ENCODE peak calls at places on chromosomes 12 and 14, in seven cellular contexts. K, Z, U, Y, C, B and A are unnamed samples.

GRCh38 chr12:52630609-52631200 is 12.3 kb upstream of the KRT73 start:
- DNase-seq in K (no peak), Z (no peak), U (no peak), Y (no peak), C (no peak), B (no peak), A (peak; percentile 5)

GRCh38 chr14:105487986-105488777 is 1.5 kb downstream of the CRIP1 start:
- DNase-seq in K (no peak), Z (no peak), U (peak; percentile 62), Y (peak; percentile 26), C (no peak), B (no peak), A (no peak)

GRCh38 chr12:121455766-121456420 is 56.0 kb downstream of the RNF34 start:
- DNase-seq in K (no peak), Z (no peak), U (no peak), Y (no peak), C (no peak), B (no peak), A (no peak)

GRCh38 chr12:91967590-91967989 is 178.1 kb downstream of the BTG1 start:
- DNase-seq in K (no peak), Z (no peak), U (no peak), Y (no peak), C (no peak), B (no peak), A (no peak)

GRCh38 chr12:5260086-5260485 is 171.8 kb upstream of the NTF3 start:
- DNase-seq in K (no peak), Z (no peak), U (no peak), Y (no peak), C (no peak), B (no peak), A (no peak)

GRCh38 chr12:68119724-68120211 is 39.8 kb downstream of the IFNG start:
- DNase-seq in K (no peak), Z (no peak), U (no peak), Y (no peak), C (no peak), B (no peak), A (no peak)

GRCh38 chr12:102371177-102371576 is 109.2 kb downstream of the IGF1 start:
- DNase-seq in K (no peak), Z (no peak), U (no peak), Y (no peak), C (no peak), B (no peak), A (no peak)

GRCh38 chr14:69325646-69326265 is 65.8 kb downstream of the GALNT16 start:
- DNase-seq in K (no peak), Z (no peak), U (no peak), Y (no peak), C (peak; percentile 9), B (no peak), A (no peak)

GRCh38 chr14:73887116-73887490 is 444 bp downstream of the ZNF410 start:
- DNase-seq in K (no peak), Z (no peak), U (no peak), Y (no peak), C (no peak), B (peak; percentile 51), A (no peak)

GRCh38 chr12:64066052-64066451 is 156.0 kb downstream of the KICS2 start:
- DNase-seq in K (no peak), Z (no peak), U (no peak), Y (no peak), C (no peak), B (peak; percentile 27), A (no peak)

GRCh38 chr12:22121224-22121623 is 75.2 kb downstream of the CMAS start:
- DNase-seq in K (no peak), Z (no peak), U (no peak), Y (no peak), C (no peak), B (no peak), A (no peak)

DNA sequence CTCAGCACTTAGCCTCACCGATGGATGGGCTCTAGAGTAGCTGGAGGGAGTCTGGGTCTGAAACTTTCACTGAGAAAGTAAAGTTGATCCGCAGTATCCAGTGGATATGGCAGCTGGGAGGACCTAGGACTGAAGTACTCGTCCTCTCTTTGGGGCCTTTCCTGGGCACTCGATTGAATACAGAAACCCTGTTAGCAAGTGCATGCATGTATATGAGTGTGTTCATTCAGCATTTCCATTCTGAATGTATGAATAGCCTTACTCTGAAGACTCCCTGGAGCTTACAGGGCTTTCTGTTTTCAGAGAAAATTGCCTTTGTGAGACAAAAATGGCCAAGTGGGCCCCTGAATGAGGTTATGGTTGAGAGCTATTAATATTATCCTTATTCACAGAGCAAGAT is 62.8 kb downstream of the DAD1 start:
- DNase-seq in K (no peak), Z (no peak), U (no peak), Y (no peak), C (no peak), B (no peak), A (no peak)
- H3K27ac ChIP-seq in K (no peak overlapping the region), Z (no peak overlapping the region), U (no peak overlapping the region), Y (no peak overlapping the region), C (no peak overlapping the region), B (no peak overlapping the region), A (no peak overlapping the region)

GRCh38 chr12:111458773-111459172 is 53.0 kb downstream of the SH2B3 start:
- DNase-seq in K (no peak), Z (no peak), U (no peak), Y (no peak), C (no peak), B (no peak), A (no peak)

GRCh38 chr12:111457577-111457976 is 51.9 kb downstream of the SH2B3 start:
- DNase-seq in K (peak; percentile 56), Z (no peak), U (no peak), Y (no peak), C (no peak), B (no peak), A (no peak)

GRCh38 chr12:111454716-111455447 is 49.2 kb downstream of the SH2B3 start:
- DNase-seq in K (no peak), Z (no peak), U (peak; percentile 50), Y (no peak), C (no peak), B (no peak), A (no peak)

GRCh38 chr12:111455448-111456320 is 50.0 kb downstream of the SH2B3 start:
- DNase-seq in K (no peak), Z (no peak), U (peak; percentile 52), Y (no peak), C (no peak), B (peak; percentile 32), A (peak; percentile 25)

GRCh38 chr12:111457071-111457470 is 51.3 kb downstream of the SH2B3 start:
- DNase-seq in K (peak; percentile 43), Z (no peak), U (no peak), Y (no peak), C (no peak), B (no peak), A (peak; percentile 13)
- H3K4me1 ChIP-seq in K (peaks cover 19% of the 10 kb centered on the region), Z (no peaks in the 10 kb centered on the region), U (peaks cover 6% of the 10 kb centered on the region), Y (peaks cover 37% of the 10 kb centered on the region), C (peaks cover 18% of the 10 kb centered on the region), B (peaks cover 8% of the 10 kb centered on the region), A (no peaks in the 10 kb centered on the region)

GRCh38 chr12:132965796-132966195 is 9.7 kb upstream of the ZNF605 start:
- DNase-seq in K (no peak), Z (no peak), U (no peak), Y (no peak), C (no peak), B (no peak), A (no peak)
- H3K9me3 ChIP-seq in K (no peaks in the 10 kb centered on the region), Z (no peaks in the 10 kb centered on the region), U (no peaks in the 10 kb centered on the region), Y (peaks cover 52% of the 10 kb centered on the region), C (peaks cover 20% of the 10 kb centered on the region), B (no peaks in the 10 kb centered on the region), A (peaks cover 4% of the 10 kb centered on the region)

GRCh38 chr12:2384533-2385328 is 331.9 kb downstream of the CACNA1C start:
- DNase-seq in K (no peak), Z (no peak), U (no peak), Y (no peak), C (no peak), B (peak; percentile 65), A (no peak)

GRCh38 chr12:2383276-2384028 is 330.7 kb downstream of the CACNA1C start:
- DNase-seq in K (peak; percentile 59), Z (no peak), U (no peak), Y (no peak), C (no peak), B (peak; percentile 20), A (no peak)

GRCh38 chr12:2384029-2384386 is 331.2 kb downstream of the CACNA1C start:
- DNase-seq in K (no peak), Z (no peak), U (no peak), Y (no peak), C (no peak), B (no peak), A (no peak)

GRCh38 chr12:2385529-2385928 is 332.7 kb downstream of the CACNA1C start:
- DNase-seq in K (no peak), Z (no peak), U (no peak), Y (no peak), C (no peak), B (no peak), A (no peak)

DNA sequence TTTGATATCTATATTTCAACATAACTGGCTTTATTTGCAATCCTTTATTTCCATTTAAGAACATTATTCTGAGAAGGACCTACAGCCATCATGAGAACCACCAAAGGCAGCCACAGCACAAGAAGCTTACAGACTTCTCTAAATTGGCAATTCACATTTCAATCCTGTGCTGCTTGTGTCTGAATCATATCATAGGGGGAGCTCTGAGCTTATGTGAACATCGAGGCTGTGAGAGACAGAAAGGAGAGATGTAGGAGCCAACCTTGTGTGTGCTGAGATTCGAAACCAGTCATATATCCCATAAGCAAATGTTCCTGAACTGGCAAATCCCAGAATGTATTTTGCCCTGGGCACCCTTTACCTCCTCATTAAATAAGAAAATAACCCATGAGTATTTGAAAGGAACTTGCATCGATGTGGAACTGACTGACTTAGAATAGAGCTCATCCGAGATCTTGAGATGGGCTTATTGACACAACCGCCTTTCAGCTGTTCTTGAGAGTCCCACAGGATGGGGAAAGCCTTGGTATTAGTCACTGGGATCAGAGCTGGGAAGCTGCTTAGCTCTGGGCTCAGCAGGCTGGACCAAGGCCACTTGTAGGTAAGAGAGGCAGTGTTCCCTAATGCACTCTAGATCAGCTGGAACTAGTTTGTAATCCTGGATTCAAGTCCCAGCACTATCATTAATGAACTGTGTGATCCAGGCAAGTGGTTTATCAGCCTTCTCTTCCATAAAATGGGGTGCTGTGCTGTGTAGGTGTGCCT is 329.8 kb downstream of the CACNA1C start:
- DNase-seq in K (no peak), Z (no peak), U (no peak), Y (no peak), C (no peak), B (peak; percentile 20), A (no peak)
- H3K27ac ChIP-seq in K (no peak overlapping the region), Z (no peak overlapping the region), U (peak overlapping the region; percentile 70), Y (peak overlapping the region; percentile 75), C (peak overlapping the region; percentile 77), B (no peak overlapping the region), A (peak overlapping the region; percentile 63)